ENCODE peak calls at places on chromosomes 16 and 17, in ten cellular contexts. H, A, U, R, P, O, I, X, N and E are unnamed samples.

GRCh38 chr17:2468270-2468669 is 43.4 kb downstream of the METTL16 start:
- DNase-seq in H (peak; percentile 56), A (no peak), U (peak; percentile 84), R (no peak), P (no peak), O (no peak), I (no peak), X (peak; percentile 2), N (peak; percentile 41), E (no peak)

GRCh38 chr16:31064882-31065461 is 9.1 kb downstream of the ZNF668 start:
- DNase-seq in H (peak; percentile 97), A (no peak), U (peak; percentile 92), R (no peak), P (peak; percentile 64), O (peak; percentile 48), I (peak; percentile 74), X (peak; percentile 24), N (peak; percentile 78), E (no peak)

GRCh38 chr17:48178327-48178726 is 70.8 kb downstream of the SNX11 start:
- DNase-seq in H (no peak), A (no peak), U (no peak), R (no peak), P (no peak), O (no peak), I (no peak), X (no peak), N (no peak), E (no peak)

GRCh38 chr17:56121661-56122060 is 31.6 kb upstream of the ANKFN1 start:
- DNase-seq in H (no peak), A (peak; percentile 23), U (no peak), R (no peak), P (no peak), O (no peak), I (no peak), X (peak; percentile 26), N (no peak), E (no peak)

GRCh38 chr17:60720763-60721531 is 43.3 kb downstream of the BCAS3 start:
- DNase-seq in H (peak; percentile 73), A (peak; percentile 70), U (peak; percentile 82), R (peak; percentile 0), P (peak; percentile 46), O (no peak), I (peak; percentile 74), X (peak; percentile 83), N (peak; percentile 51), E (peak; percentile 34)

GRCh38 chr17:83173997-83174858 is 94.8 kb downstream of the METRNL start:
- DNase-seq in H (peak; percentile 91), A (peak; percentile 70), U (peak; percentile 55), R (no peak), P (no peak), O (no peak), I (peak; percentile 37), X (peak; percentile 19), N (peak; percentile 73), E (no peak)

GRCh38 chr17:17494499-17495447 is 1.4 kb downstream of the RASD1 start:
- DNase-seq in H (peak; percentile 43), A (no peak), U (peak; percentile 52), R (no peak), P (no peak), O (peak; percentile 64), I (no peak), X (peak; percentile 60), N (no peak), E (no peak)

GRCh38 chr16:22348296-22348695 is 26.1 kb downstream of the CDR2 start:
- DNase-seq in H (no peak), A (no peak), U (no peak), R (no peak), P (peak; percentile 52), O (no peak), I (no peak), X (peak; percentile 67), N (no peak), E (no peak)

GRCh38 chr16:85908444-85908843 is 9.5 kb downstream of the IRF8 start:
- DNase-seq in H (no peak), A (peak; percentile 53), U (no peak), R (no peak), P (no peak), O (no peak), I (no peak), X (no peak), N (no peak), E (no peak)

GRCh38 chr16:57838161-57838560 is 35.9 kb upstream of the KIFC3 start:
- DNase-seq in H (no peak), A (no peak), U (no peak), R (no peak), P (no peak), O (no peak), I (no peak), X (no peak), N (no peak), E (no peak)

GRCh38 chr16:57830890-57831484 is 28.7 kb upstream of the KIFC3 start:
- DNase-seq in H (no peak), A (no peak), U (no peak), R (no peak), P (peak; percentile 98), O (no peak), I (no peak), X (no peak), N (no peak), E (no peak)

GRCh38 chr16:57829969-57830360 is 27.7 kb upstream of the KIFC3 start:
- DNase-seq in H (no peak), A (no peak), U (no peak), R (no peak), P (no peak), O (no peak), I (no peak), X (no peak), N (no peak), E (no peak)

GRCh38 chr16:57837305-57838125 is 35.2 kb upstream of the KIFC3 start:
- DNase-seq in H (no peak), A (no peak), U (no peak), R (no peak), P (no peak), O (no peak), I (no peak), X (no peak), N (no peak), E (no peak)

DNA sequence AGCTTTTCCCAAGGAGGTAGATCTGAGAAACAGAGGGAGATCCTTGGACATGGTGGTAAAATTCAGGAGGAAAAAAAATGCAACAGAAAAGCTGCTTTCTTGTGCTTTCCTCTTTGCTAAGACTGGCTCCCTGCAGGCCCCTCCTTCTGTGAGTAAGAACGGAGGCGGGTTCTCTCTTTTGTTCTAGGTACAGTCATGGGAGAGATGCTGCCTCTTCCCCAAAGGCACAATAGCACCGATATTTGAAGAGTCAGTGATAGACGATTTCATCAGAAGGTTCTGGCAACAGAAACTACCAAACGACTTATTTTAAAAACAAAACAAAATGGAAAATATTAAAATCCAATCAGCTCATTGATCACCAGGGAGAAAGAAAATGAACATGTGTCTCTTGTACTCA is 32.6 kb upstream of the KIFC3 start:
- DNase-seq in H (no peak), A (no peak), U (peak; percentile 29), R (no peak), P (peak; percentile 62), O (no peak), I (peak; percentile 54), X (peak; percentile 42), N (no peak), E (no peak)
- TF ChIP-seq CTCF in H (no peak), A (no peak), U (no peak), R (no peak), P (no peak), O (no peak), I (no peak), X (no peak), N (no peak), E (no peak)

GRCh38 chr16:49875812-49876715 is 20.2 kb upstream of the ZNF423 start:
- DNase-seq in H (no peak), A (no peak), U (no peak), R (no peak), P (no peak), O (no peak), I (no peak), X (no peak), N (no peak), E (no peak)

GRCh38 chr16:49881890-49882289 is 26.0 kb upstream of the ZNF423 start:
- DNase-seq in H (no peak), A (no peak), U (no peak), R (no peak), P (no peak), O (no peak), I (no peak), X (no peak), N (no peak), E (no peak)

GRCh38 chr16:49874613-49875237 is 18.8 kb upstream of the ZNF423 start:
- DNase-seq in H (no peak), A (no peak), U (no peak), R (no peak), P (no peak), O (no peak), I (no peak), X (no peak), N (no peak), E (no peak)

GRCh38 chr16:49876716-49877129 is 20.8 kb upstream of the ZNF423 start:
- DNase-seq in H (no peak), A (peak; percentile 65), U (peak; percentile 71), R (no peak), P (no peak), O (peak; percentile 84), I (peak; percentile 40), X (peak; percentile 28), N (no peak), E (peak; percentile 66)
- TF ChIP-seq CTCF in H (peak; percentile 58), A (peak; percentile 91), U (peak; percentile 89), R (peak; percentile 51), P (peak; percentile 67), O (peak; percentile 98), I (peak; percentile 73), X (peak; percentile 59), N (peak; percentile 71), E (peak; percentile 72)

DNA sequence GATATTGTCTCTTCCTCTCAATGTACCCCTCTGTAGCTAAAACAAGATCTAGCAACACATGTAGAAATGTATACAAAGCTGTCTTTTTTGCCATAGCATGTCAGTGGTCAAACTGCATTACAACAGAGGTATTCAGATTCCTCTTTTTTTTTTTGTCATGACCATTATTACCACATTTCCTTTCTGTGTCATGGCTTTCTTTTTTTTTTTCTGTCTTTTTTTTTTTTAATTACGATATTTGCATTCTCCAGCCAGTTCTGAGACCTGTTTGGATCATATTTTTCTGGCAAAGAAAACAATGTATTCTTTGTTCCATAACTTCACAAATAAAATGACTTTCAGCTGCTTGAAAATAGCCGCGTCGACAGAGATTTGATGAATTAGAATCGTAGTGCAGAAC is 27.4 kb upstream of the CAPNS2 start:
- DNase-seq in H (peak; percentile 65), A (peak; percentile 81), U (peak; percentile 68), R (no peak), P (no peak), O (no peak), I (no peak), X (no peak), N (no peak), E (no peak)
- TF ChIP-seq CTCF in H (no peak), A (no peak), U (no peak), R (no peak), P (no peak), O (no peak), I (no peak), X (no peak), N (no peak), E (no peak)

DNA sequence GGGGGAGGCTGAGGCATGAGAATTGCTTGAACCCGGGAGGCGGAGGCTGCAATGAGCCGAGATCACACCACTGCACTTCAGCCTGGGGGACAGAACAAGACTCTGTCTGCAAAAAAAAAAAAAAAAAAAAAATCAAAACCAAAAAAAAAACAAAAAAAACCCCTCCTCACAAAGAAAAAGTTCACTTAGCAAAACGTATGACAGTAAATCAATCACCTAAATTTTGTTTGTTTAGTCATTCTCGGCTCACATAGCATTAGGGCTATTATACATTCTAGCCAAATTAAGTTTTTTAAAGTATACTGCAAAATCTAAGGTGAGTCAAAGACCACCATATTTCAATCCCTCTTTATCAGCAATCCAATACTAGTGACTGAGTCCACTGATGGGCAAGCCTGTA is 5.7 kb downstream of the ZNF652 start:
- DNase-seq in H (no peak), A (no peak), U (no peak), R (no peak), P (no peak), O (no peak), I (no peak), X (no peak), N (no peak), E (no peak)
- TF ChIP-seq CTCF in H (no peak), A (no peak), U (no peak), R (no peak), P (no peak), O (no peak), I (no peak), X (no peak), N (no peak), E (no peak)